ENCODE peak calls at places on chromosomes 5 and 9, in five cellular contexts. One of them, this sample, is unnamed.

GRCh38 chr5:99590806-99591205 is 662.0 kb upstream of the CHD1 start:
- DNase-seq in NCI-H2081: peak; percentile 2
- DNase-seq in fibroblast of lung: no peak
- DNase-seq in substantia nigra: no peak
- DNase-seq in CD4-positive, alpha-beta T cell: no peak
- DNase-seq in this sample: no peak

GRCh38 chr5:167710444-167711025 is 580.9 kb upstream of the WWC1 start:
- DNase-seq in NCI-H2081: no peak
- DNase-seq in fibroblast of lung: no peak
- DNase-seq in substantia nigra: no peak
- DNase-seq in CD4-positive, alpha-beta T cell: no peak
- DNase-seq in this sample: no peak

GRCh38 chr5:178516836-178517235 is 73.4 kb downstream of the COL23A1 start:
- DNase-seq in NCI-H2081: no peak
- DNase-seq in fibroblast of lung: no peak
- DNase-seq in substantia nigra: no peak
- DNase-seq in CD4-positive, alpha-beta T cell: no peak
- DNase-seq in this sample: no peak

GRCh38 chr5:95446560-95447221 is 55.5 kb downstream of the FAM81B start:
- DNase-seq in NCI-H2081: no peak
- DNase-seq in fibroblast of lung: no peak
- DNase-seq in substantia nigra: no peak
- DNase-seq in CD4-positive, alpha-beta T cell: no peak
- DNase-seq in this sample: no peak

GRCh38 chr5:108653201-108653600 is 94.5 kb upstream of the FER start:
- DNase-seq in NCI-H2081: no peak
- DNase-seq in fibroblast of lung: no peak
- DNase-seq in substantia nigra: no peak
- DNase-seq in CD4-positive, alpha-beta T cell: no peak
- DNase-seq in this sample: no peak

GRCh38 chr5:168424506-168425298 is 61.6 kb upstream of the RARS1 start:
- DNase-seq in NCI-H2081: no peak
- DNase-seq in fibroblast of lung: peak; percentile 71
- DNase-seq in substantia nigra: no peak
- DNase-seq in CD4-positive, alpha-beta T cell: no peak
- DNase-seq in this sample: no peak

GRCh38 chr5:17252543-17252942 is 35.1 kb downstream of the BASP1 start:
- DNase-seq in NCI-H2081: no peak
- DNase-seq in fibroblast of lung: no peak
- DNase-seq in substantia nigra: no peak
- DNase-seq in CD4-positive, alpha-beta T cell: no peak
- DNase-seq in this sample: no peak

GRCh38 chr5:153551537-153552079 is 61.1 kb downstream of the GRIA1 start:
- DNase-seq in NCI-H2081: no peak
- DNase-seq in fibroblast of lung: peak; percentile 90
- DNase-seq in substantia nigra: no peak
- DNase-seq in CD4-positive, alpha-beta T cell: no peak
- DNase-seq in this sample: no peak

GRCh38 chr5:146877178-146877681 is 1.3 kb downstream of the PPP2R2B start:
- DNase-seq in NCI-H2081: no peak
- DNase-seq in fibroblast of lung: no peak
- DNase-seq in substantia nigra: peak; percentile 39
- DNase-seq in CD4-positive, alpha-beta T cell: no peak
- DNase-seq in this sample: no peak

GRCh38 chr5:1053391-1054017 is 44.9 kb downstream of the NKD2 start:
- DNase-seq in NCI-H2081: no peak
- DNase-seq in fibroblast of lung: peak; percentile 8
- DNase-seq in substantia nigra: no peak
- DNase-seq in CD4-positive, alpha-beta T cell: no peak
- DNase-seq in this sample: no peak

GRCh38 chr9:72203205-72203803 is 54.1 kb downstream of the GDA start:
- DNase-seq in NCI-H2081: peak; percentile 14
- DNase-seq in fibroblast of lung: peak; percentile 20
- DNase-seq in substantia nigra: no peak
- DNase-seq in CD4-positive, alpha-beta T cell: no peak
- DNase-seq in this sample: no peak

GRCh38 chr9:4864234-4864661 is 71.5 kb downstream of the RCL1 start:
- DNase-seq in NCI-H2081: no peak
- DNase-seq in fibroblast of lung: no peak
- DNase-seq in substantia nigra: no peak
- DNase-seq in CD4-positive, alpha-beta T cell: no peak
- DNase-seq in this sample: no peak

GRCh38 chr5:96927008-96927407 is 8.9 kb upstream of the LNPEP start:
- DNase-seq in NCI-H2081: no peak
- DNase-seq in fibroblast of lung: peak; percentile 60
- DNase-seq in substantia nigra: no peak
- DNase-seq in CD4-positive, alpha-beta T cell: no peak
- DNase-seq in this sample: no peak

GRCh38 chr9:35826071-35826701 is 2.3 kb downstream of the FAM221B start:
- DNase-seq in NCI-H2081: peak; percentile 48
- DNase-seq in fibroblast of lung: peak; percentile 83
- DNase-seq in substantia nigra: peak; percentile 9
- DNase-seq in CD4-positive, alpha-beta T cell: no peak
- DNase-seq in this sample: no peak

GRCh38 chr9:108467653-108468324 is 388.0 kb downstream of the ACTL7B start:
- DNase-seq in NCI-H2081: no peak
- DNase-seq in fibroblast of lung: peak; percentile 36
- DNase-seq in substantia nigra: no peak
- DNase-seq in CD4-positive, alpha-beta T cell: no peak
- DNase-seq in this sample: no peak

GRCh38 chr9:124660341-124660801 is 110.7 kb downstream of the NR6A1 start:
- DNase-seq in NCI-H2081: peak; percentile 74
- DNase-seq in fibroblast of lung: peak; percentile 57
- DNase-seq in substantia nigra: peak; percentile 40
- DNase-seq in CD4-positive, alpha-beta T cell: no peak
- DNase-seq in this sample: no peak

GRCh38 chr9:132883349-132884294 is 4.9 kb downstream of the SPACA9 start:
- DNase-seq in NCI-H2081: no peak
- DNase-seq in fibroblast of lung: no peak
- DNase-seq in substantia nigra: no peak
- DNase-seq in CD4-positive, alpha-beta T cell: no peak
- DNase-seq in this sample: no peak

GRCh38 chr9:68999393-69000105 is 14.4 kb downstream of the PRKACG start:
- DNase-seq in NCI-H2081: peak; percentile 76
- DNase-seq in fibroblast of lung: peak; percentile 78
- DNase-seq in substantia nigra: peak; percentile 53
- DNase-seq in CD4-positive, alpha-beta T cell: peak; percentile 66
- DNase-seq in this sample: peak; percentile 57

GRCh38 chr9:127349483-127350127 is 47.4 kb upstream of the SLC2A8 start:
- DNase-seq in NCI-H2081: peak; percentile 40
- DNase-seq in fibroblast of lung: no peak
- DNase-seq in substantia nigra: no peak
- DNase-seq in CD4-positive, alpha-beta T cell: no peak
- DNase-seq in this sample: no peak

GRCh38 chr5:113293613-113294340 is 141.0 kb downstream of the TSSK1B start:
- DNase-seq in NCI-H2081: no peak
- DNase-seq in fibroblast of lung: peak; percentile 55
- DNase-seq in substantia nigra: no peak
- DNase-seq in CD4-positive, alpha-beta T cell: no peak
- DNase-seq in this sample: no peak

GRCh38 chr5:134460551-134460950 is 48.9 kb upstream of the CDKN2AIPNL start:
- DNase-seq in NCI-H2081: no peak
- DNase-seq in fibroblast of lung: no peak
- DNase-seq in substantia nigra: no peak
- DNase-seq in CD4-positive, alpha-beta T cell: no peak
- DNase-seq in this sample: no peak

GRCh38 chr9:22548625-22549024 is 102.0 kb downstream of the DMRTA1 start:
- DNase-seq in NCI-H2081: no peak
- DNase-seq in fibroblast of lung: no peak
- DNase-seq in substantia nigra: no peak
- DNase-seq in CD4-positive, alpha-beta T cell: no peak
- DNase-seq in this sample: no peak

GRCh38 chr5:58259685-58260152 is 200.2 kb downstream of the PLK2 start:
- DNase-seq in NCI-H2081: no peak
- DNase-seq in fibroblast of lung: peak; percentile 58
- DNase-seq in substantia nigra: no peak
- DNase-seq in CD4-positive, alpha-beta T cell: no peak
- DNase-seq in this sample: no peak

GRCh38 chr9:81627481-81627880 is 61.9 kb downstream of the TLE1 start:
- DNase-seq in NCI-H2081: no peak
- DNase-seq in fibroblast of lung: no peak
- DNase-seq in substantia nigra: no peak
- DNase-seq in CD4-positive, alpha-beta T cell: no peak
- DNase-seq in this sample: no peak

GRCh38 chr5:30505014-30505886 is 688.2 kb upstream of the CDH6 start:
- DNase-seq in NCI-H2081: no peak
- DNase-seq in fibroblast of lung: peak; percentile 8
- DNase-seq in substantia nigra: no peak
- DNase-seq in CD4-positive, alpha-beta T cell: no peak
- DNase-seq in this sample: no peak